ENCODE peak calls at places on chromosomes 4 and X, in seven cellular contexts. One of them, this sample, is unnamed.

GRCh38 chrX:54786972-54787371 is 11.1 kb downstream of the ITIH6 start:
- DNase-seq in choroid plexus epithelial cell: no peak
- DNase-seq in AG09309: no peak
- DNase-seq in heart right ventricle: no peak
- DNase-seq in natural killer cell: no peak
- DNase-seq in hepatocyte: no peak
- DNase-seq in adrenal gland: no peak
- DNase-seq in this sample: no peak

GRCh38 chr4:89837385-89837995 is 529 bp upstream of the SNCA start:
- DNase-seq in adrenal gland: peak
- DNase-seq in hepatocyte: peak
- DNase-seq in heart right ventricle: peak
- DNase-seq in AG09309: no peak
- DNase-seq in choroid plexus epithelial cell: peak
- DNase-seq in natural killer cell: peak
- DNase-seq in this sample: peak

GRCh38 chr4:38468491-38468890 is 195.5 kb upstream of the KLF3 start:
- DNase-seq in adrenal gland: no peak
- DNase-seq in choroid plexus epithelial cell: no peak
- DNase-seq in natural killer cell: no peak
- DNase-seq in hepatocyte: no peak
- DNase-seq in AG09309: no peak
- DNase-seq in heart right ventricle: no peak
- DNase-seq in this sample: no peak

GRCh38 chrX:75522565-75523411 is at the start of gene ZDHHC15:
- DNase-seq in choroid plexus epithelial cell: peak
- DNase-seq in heart right ventricle: peak
- DNase-seq in AG09309: no peak
- DNase-seq in natural killer cell: no peak
- DNase-seq in adrenal gland: peak
- DNase-seq in hepatocyte: peak
- DNase-seq in this sample: no peak

GRCh38 chr4:7971159-7971631 is 31.5 kb upstream of the AFAP1 start:
- DNase-seq in natural killer cell: no peak
- DNase-seq in hepatocyte: no peak
- DNase-seq in heart right ventricle: no peak
- DNase-seq in AG09309: no peak
- DNase-seq in adrenal gland: no peak
- DNase-seq in choroid plexus epithelial cell: no peak
- DNase-seq in this sample: no peak

GRCh38 chrX:53882331-53882730 is 161.9 kb downstream of the PHF8 start:
- DNase-seq in natural killer cell: no peak
- DNase-seq in adrenal gland: no peak
- DNase-seq in hepatocyte: peak
- DNase-seq in heart right ventricle: no peak
- DNase-seq in AG09309: peak
- DNase-seq in choroid plexus epithelial cell: peak
- DNase-seq in this sample: no peak

GRCh38 chrX:106178826-106179225 is 10.7 kb downstream of the PWWP3B start:
- DNase-seq in adrenal gland: no peak
- DNase-seq in hepatocyte: no peak
- DNase-seq in heart right ventricle: no peak
- DNase-seq in natural killer cell: no peak
- DNase-seq in AG09309: no peak
- DNase-seq in choroid plexus epithelial cell: peak
- DNase-seq in this sample: no peak

GRCh38 chr4:141248029-141248428 is 27.3 kb downstream of the ZNF330 start:
- DNase-seq in AG09309: peak
- DNase-seq in hepatocyte: no peak
- DNase-seq in heart right ventricle: no peak
- DNase-seq in choroid plexus epithelial cell: peak
- DNase-seq in adrenal gland: no peak
- DNase-seq in natural killer cell: no peak
- DNase-seq in this sample: no peak

GRCh38 chrX:20620301-20620700 is 353.6 kb upstream of the RPS6KA3 start:
- DNase-seq in heart right ventricle: no peak
- DNase-seq in hepatocyte: no peak
- DNase-seq in AG09309: no peak
- DNase-seq in natural killer cell: no peak
- DNase-seq in adrenal gland: no peak
- DNase-seq in choroid plexus epithelial cell: no peak
- DNase-seq in this sample: no peak

GRCh38 chr4:128835498-128836222 is 26.2 kb downstream of the JADE1 start:
- DNase-seq in choroid plexus epithelial cell: peak
- DNase-seq in natural killer cell: no peak
- DNase-seq in heart right ventricle: peak
- DNase-seq in AG09309: no peak
- DNase-seq in hepatocyte: no peak
- DNase-seq in adrenal gland: peak
- DNase-seq in this sample: no peak

GRCh38 chr4:142558851-142559250 is 287.2 kb downstream of the INPP4B start:
- DNase-seq in natural killer cell: no peak
- DNase-seq in hepatocyte: no peak
- DNase-seq in AG09309: no peak
- DNase-seq in choroid plexus epithelial cell: peak
- DNase-seq in heart right ventricle: no peak
- DNase-seq in adrenal gland: no peak
- DNase-seq in this sample: no peak

GRCh38 chr4:99949999-99950912 is at the start of gene H2AZ1:
- DNase-seq in heart right ventricle: peak
- DNase-seq in AG09309: peak
- DNase-seq in natural killer cell: peak
- DNase-seq in hepatocyte: peak
- DNase-seq in adrenal gland: peak
- DNase-seq in choroid plexus epithelial cell: peak
- DNase-seq in this sample: peak

GRCh38 chr4:140188975-140189374 is 35.0 kb upstream of the MAML3 start:
- DNase-seq in AG09309: peak
- DNase-seq in choroid plexus epithelial cell: peak
- DNase-seq in adrenal gland: no peak
- DNase-seq in heart right ventricle: no peak
- DNase-seq in natural killer cell: no peak
- DNase-seq in hepatocyte: peak
- DNase-seq in this sample: no peak

GRCh38 chrX:132539611-132540010 is 50.8 kb upstream of the MBNL3 start:
- DNase-seq in adrenal gland: no peak
- DNase-seq in choroid plexus epithelial cell: no peak
- DNase-seq in natural killer cell: no peak
- DNase-seq in AG09309: no peak
- DNase-seq in hepatocyte: no peak
- DNase-seq in heart right ventricle: no peak
- DNase-seq in this sample: no peak

GRCh38 chr4:26372076-26372475 is 51.3 kb downstream of the RBPJ start:
- DNase-seq in AG09309: no peak
- DNase-seq in adrenal gland: no peak
- DNase-seq in heart right ventricle: no peak
- DNase-seq in choroid plexus epithelial cell: peak
- DNase-seq in hepatocyte: no peak
- DNase-seq in natural killer cell: no peak
- DNase-seq in this sample: no peak

GRCh38 chrX:102975016-102975415 is 37.9 kb downstream of the RAB40AL start:
- DNase-seq in heart right ventricle: no peak
- DNase-seq in choroid plexus epithelial cell: no peak
- DNase-seq in adrenal gland: no peak
- DNase-seq in hepatocyte: no peak
- DNase-seq in natural killer cell: no peak
- DNase-seq in AG09309: no peak
- DNase-seq in this sample: no peak

GRCh38 chr4:69057620-69058409 is 38.5 kb upstream of the UGT2B7 start:
- DNase-seq in hepatocyte: peak
- DNase-seq in choroid plexus epithelial cell: peak
- DNase-seq in AG09309: no peak
- DNase-seq in heart right ventricle: no peak
- DNase-seq in adrenal gland: no peak
- DNase-seq in natural killer cell: no peak
- DNase-seq in this sample: no peak

GRCh38 chr4:140156529-140157171 is 2.7 kb upstream of the MAML3 start:
- DNase-seq in heart right ventricle: no peak
- DNase-seq in AG09309: no peak
- DNase-seq in natural killer cell: no peak
- DNase-seq in adrenal gland: no peak
- DNase-seq in hepatocyte: no peak
- DNase-seq in choroid plexus epithelial cell: no peak
- DNase-seq in this sample: peak

GRCh38 chrX:12304261-12304660 is 166.0 kb downstream of the FRMPD4 start:
- DNase-seq in AG09309: peak
- DNase-seq in adrenal gland: no peak
- DNase-seq in hepatocyte: no peak
- DNase-seq in natural killer cell: no peak
- DNase-seq in choroid plexus epithelial cell: no peak
- DNase-seq in heart right ventricle: no peak
- DNase-seq in this sample: no peak

GRCh38 chrX:46325312-46325877 is 219.8 kb downstream of the ZNF674 start:
- DNase-seq in natural killer cell: no peak
- DNase-seq in AG09309: peak
- DNase-seq in heart right ventricle: no peak
- DNase-seq in adrenal gland: no peak
- DNase-seq in choroid plexus epithelial cell: peak
- DNase-seq in hepatocyte: peak
- DNase-seq in this sample: no peak

GRCh38 chr4:8765084-8765483 is 106.6 kb downstream of the HMX1 start:
- DNase-seq in hepatocyte: no peak
- DNase-seq in AG09309: no peak
- DNase-seq in heart right ventricle: no peak
- DNase-seq in choroid plexus epithelial cell: no peak
- DNase-seq in natural killer cell: no peak
- DNase-seq in adrenal gland: no peak
- DNase-seq in this sample: no peak

GRCh38 chrX:83108278-83108677 is 399.8 kb upstream of the POU3F4 start:
- DNase-seq in adrenal gland: no peak
- DNase-seq in choroid plexus epithelial cell: no peak
- DNase-seq in hepatocyte: no peak
- DNase-seq in natural killer cell: no peak
- DNase-seq in heart right ventricle: no peak
- DNase-seq in AG09309: no peak
- DNase-seq in this sample: no peak
- TF ChIP-seq CTCF in adrenal gland: no peak
- TF ChIP-seq CTCF in choroid plexus epithelial cell: no peak
- TF ChIP-seq CTCF in hepatocyte: no peak
- TF ChIP-seq CTCF in natural killer cell: no peak
- TF ChIP-seq CTCF in heart right ventricle: no peak
- TF ChIP-seq CTCF in AG09309: no peak
- TF ChIP-seq CTCF in this sample: no peak

DNA sequence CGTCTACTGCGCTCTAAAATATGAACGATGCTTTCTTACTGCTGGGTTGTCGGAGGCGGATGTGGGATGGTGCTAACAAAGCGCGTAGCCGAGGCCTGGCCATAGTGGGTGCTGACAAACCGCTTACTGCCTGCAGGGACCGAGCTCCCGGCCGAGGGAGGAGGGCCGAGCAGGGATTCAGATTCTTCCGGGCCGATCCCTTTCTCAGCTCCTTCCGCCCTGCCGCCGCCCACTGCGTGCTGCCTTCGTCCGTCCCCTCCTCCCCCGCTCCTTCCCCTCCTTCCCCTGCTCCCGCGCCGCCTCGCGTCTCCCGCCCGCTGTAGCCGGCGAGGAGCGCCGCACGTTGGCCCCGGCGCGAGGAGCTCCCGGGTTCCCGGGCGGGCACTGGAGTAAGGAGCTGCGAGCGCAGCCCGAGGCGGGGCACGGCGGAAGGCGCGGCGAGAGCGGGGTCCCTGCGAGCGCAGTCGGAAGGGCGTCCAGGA is at the start of gene STK32B:
- DNase-seq in AG09309: peak
- DNase-seq in choroid plexus epithelial cell: peak
- DNase-seq in adrenal gland: peak
- DNase-seq in hepatocyte: peak
- DNase-seq in natural killer cell: peak
- DNase-seq in heart right ventricle: peak
- DNase-seq in this sample: no peak
- TF ChIP-seq CTCF in AG09309: peak
- TF ChIP-seq CTCF in choroid plexus epithelial cell: no peak
- TF ChIP-seq CTCF in adrenal gland: no peak
- TF ChIP-seq CTCF in hepatocyte: no peak
- TF ChIP-seq CTCF in natural killer cell: no peak
- TF ChIP-seq CTCF in heart right ventricle: no peak
- TF ChIP-seq CTCF in this sample: no peak

DNA sequence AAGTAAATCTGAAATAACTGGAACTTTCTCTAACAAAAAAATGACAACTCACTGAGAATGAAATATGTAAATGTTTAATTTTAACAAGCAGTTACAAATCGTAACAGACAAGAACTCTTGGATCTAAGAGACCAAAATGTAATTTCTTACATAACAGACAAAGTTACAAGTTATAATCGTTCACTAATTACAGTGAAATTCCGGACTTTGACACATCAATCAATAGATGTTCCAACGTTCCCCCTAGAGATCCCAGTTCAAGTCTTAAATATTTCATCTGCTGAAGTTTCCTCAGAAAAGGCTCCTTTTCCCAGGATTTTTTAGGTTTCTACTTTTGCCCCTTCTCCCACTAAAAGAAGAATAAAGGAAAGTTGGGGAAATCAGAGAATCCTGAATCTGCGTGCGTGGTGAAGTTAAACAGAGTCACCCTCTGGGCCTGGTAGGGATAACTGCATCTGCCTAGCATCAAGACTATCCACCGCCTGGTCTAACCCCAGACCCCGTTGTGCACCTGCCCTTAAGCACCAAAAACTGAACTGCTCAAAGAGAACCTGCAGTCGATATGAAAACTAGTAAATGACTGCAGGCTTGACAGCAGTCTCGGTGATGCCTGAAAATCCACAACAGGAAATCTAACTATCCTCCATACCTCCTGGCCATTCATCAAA is 2.3 kb downstream of the IRF2 start:
- DNase-seq in natural killer cell: no peak
- DNase-seq in hepatocyte: peak
- DNase-seq in AG09309: no peak
- DNase-seq in adrenal gland: no peak
- DNase-seq in choroid plexus epithelial cell: peak
- DNase-seq in heart right ventricle: no peak
- DNase-seq in this sample: no peak
- TF ChIP-seq CTCF in natural killer cell: no peak
- TF ChIP-seq CTCF in hepatocyte: peak
- TF ChIP-seq CTCF in AG09309: no peak
- TF ChIP-seq CTCF in adrenal gland: no peak
- TF ChIP-seq CTCF in choroid plexus epithelial cell: peak
- TF ChIP-seq CTCF in heart right ventricle: no peak
- TF ChIP-seq CTCF in this sample: no peak

GRCh38 chr4:155799794-155800123 is 40.9 kb downstream of the GUCY1B1 start:
- DNase-seq in natural killer cell: no peak
- DNase-seq in heart right ventricle: no peak
- DNase-seq in choroid plexus epithelial cell: no peak
- DNase-seq in adrenal gland: no peak
- DNase-seq in AG09309: no peak
- DNase-seq in hepatocyte: no peak
- DNase-seq in this sample: no peak

GRCh38 chr4:155799106-155799793 is 40.4 kb downstream of the GUCY1B1 start:
- DNase-seq in AG09309: no peak
- DNase-seq in heart right ventricle: no peak
- DNase-seq in choroid plexus epithelial cell: no peak
- DNase-seq in natural killer cell: no peak
- DNase-seq in hepatocyte: no peak
- DNase-seq in adrenal gland: no peak
- DNase-seq in this sample: no peak

GRCh38 chr4:155800685-155801343 is 42.0 kb downstream of the GUCY1B1 start:
- DNase-seq in choroid plexus epithelial cell: no peak
- DNase-seq in AG09309: no peak
- DNase-seq in adrenal gland: no peak
- DNase-seq in natural killer cell: no peak
- DNase-seq in heart right ventricle: no peak
- DNase-seq in hepatocyte: no peak
- DNase-seq in this sample: no peak

GRCh38 chr4:155794589-155794988 is 35.8 kb downstream of the GUCY1B1 start:
- DNase-seq in AG09309: no peak
- DNase-seq in choroid plexus epithelial cell: no peak
- DNase-seq in adrenal gland: no peak
- DNase-seq in hepatocyte: no peak
- DNase-seq in heart right ventricle: no peak
- DNase-seq in natural killer cell: no peak
- DNase-seq in this sample: no peak

GRCh38 chr4:155796031-155796430 is 37.2 kb downstream of the GUCY1B1 start:
- DNase-seq in AG09309: no peak
- DNase-seq in choroid plexus epithelial cell: peak
- DNase-seq in hepatocyte: peak
- DNase-seq in natural killer cell: no peak
- DNase-seq in heart right ventricle: no peak
- DNase-seq in adrenal gland: no peak
- DNase-seq in this sample: no peak
- TF ChIP-seq CTCF in AG09309: peak
- TF ChIP-seq CTCF in choroid plexus epithelial cell: peak
- TF ChIP-seq CTCF in hepatocyte: peak
- TF ChIP-seq CTCF in natural killer cell: no peak
- TF ChIP-seq CTCF in heart right ventricle: no peak
- TF ChIP-seq CTCF in adrenal gland: no peak
- TF ChIP-seq CTCF in this sample: no peak

This sample was measured in activated B cell treated with CpG ODN at 0.5 μM for 24 hours.